ENCODE peak calls at places on chromosome 18, in six cellular contexts. I is H9, X is H1, R is IMR-90, A is neuronal stem cell, Z is trophoblast cell. N is an unnamed sample.

GRCh38 chr18:50038448-50038847 is 156.5 kb downstream of the MYO5B start:
- DNase-seq in Z (no peak), A (no peak), R (no peak), X (no peak), I (no peak), N (peak)

GRCh38 chr18:5975111-5975622 is 79.8 kb upstream of the TMEM200C start:
- DNase-seq in X (no peak), Z (no peak), A (no peak), I (no peak), R (peak), N (peak)

GRCh38 chr18:46787674-46788073 is 30.8 kb upstream of the ST8SIA5 start:
- DNase-seq in X (no peak), A (no peak), I (no peak), R (no peak), Z (no peak), N (no peak)

GRCh38 chr18:49041677-49042570 is 91.2 kb upstream of the SMAD7 start:
- DNase-seq in Z (no peak), A (no peak), X (no peak), I (peak), R (peak), N (peak)

GRCh38 chr18:55863876-55864275 is 275.9 kb upstream of the TCF4 start:
- DNase-seq in I (no peak), R (peak), A (no peak), Z (no peak), X (no peak), N (peak)

GRCh38 chr18:60017371-60017770 is 117.6 kb downstream of the PMAIP1 start:
- DNase-seq in I (no peak), R (no peak), Z (no peak), A (no peak), X (no peak), N (no peak)

GRCh38 chr18:37270046-37270665 is 295.4 kb downstream of the CELF4 start:
- DNase-seq in R (peak), X (no peak), I (no peak), A (peak), Z (peak), N (peak)

GRCh38 chr18:48076461-48076860 is 146.0 kb upstream of the SMAD2 start:
- DNase-seq in Z (no peak), R (no peak), I (no peak), A (no peak), X (no peak), N (no peak)

GRCh38 chr18:54742654-54743053 is 85.6 kb upstream of the RAB27B start:
- DNase-seq in A (no peak), R (peak), Z (no peak), I (no peak), X (no peak), N (peak)

GRCh38 chr18:159037-159652 is 788 bp downstream of the USP14 start:
- DNase-seq in I (no peak), A (no peak), X (no peak), Z (no peak), R (peak), N (peak)

GRCh38 chr18:36298113-36298701 is 694 bp downstream of the FHOD3 start:
- DNase-seq in I (peak), R (no peak), X (no peak), Z (no peak), A (peak), N (no peak)

GRCh38 chr18:8513249-8513648 is 96.0 kb upstream of the RAB12 start:
- DNase-seq in A (no peak), R (no peak), X (no peak), I (no peak), Z (no peak), N (no peak)

GRCh38 chr18:57951999-57952774 is 91.8 kb upstream of the NEDD4L start:
- DNase-seq in I (no peak), X (no peak), Z (no peak), A (no peak), R (no peak), N (no peak)
- H4K91ac ChIP-seq in I (no peak), X (no peak), Z (no peak), A (no peak), R (no peak), N (no peak)

GRCh38 chr18:40243592-40243991 is 1711.4 kb upstream of the PIK3C3 start:
- DNase-seq in R (no peak), Z (no peak), A (no peak), X (no peak), I (no peak), N (no peak)
- H4K91ac ChIP-seq in R (no peak), Z (no peak), A (no peak), X (no peak), I (no peak), N (no peak)

DNA sequence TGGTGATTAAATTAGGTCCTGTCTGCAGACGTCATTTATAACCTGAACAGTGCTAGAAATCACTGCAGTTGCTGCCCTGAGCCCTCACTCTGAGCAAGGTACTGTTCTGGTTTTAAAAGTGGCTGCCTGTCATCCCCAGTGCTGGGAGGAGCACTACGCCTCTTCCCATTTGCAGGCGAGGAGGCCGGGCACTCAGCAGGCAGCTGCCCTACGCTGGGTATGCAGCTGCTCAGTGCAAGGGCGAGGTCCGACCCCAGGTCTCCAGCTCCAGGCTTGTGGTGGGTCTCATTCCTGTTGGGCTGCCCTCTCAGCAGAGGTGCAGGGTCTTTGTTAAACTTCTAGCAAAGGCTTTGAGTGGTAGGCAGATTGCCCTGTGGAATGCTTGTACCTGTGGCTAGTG is 15.7 kb downstream of the CNDP2 start:
- DNase-seq in Z (no peak), X (no peak), I (peak), R (no peak), A (no peak), N (no peak)
- H4K91ac ChIP-seq in Z (no peak), X (no peak), I (no peak), R (no peak), A (no peak), N (no peak)

GRCh38 chr18:79851981-79852380 is 54.2 kb downstream of the KCNG2 start:
- DNase-seq in X (no peak), A (no peak), Z (no peak), I (no peak), R (no peak), N (no peak)
- H4K91ac ChIP-seq in X (no peak), A (no peak), Z (no peak), I (no peak), R (no peak), N (no peak)

GRCh38 chr18:57705861-57706590 is 84.4 kb upstream of the NARS1 start:
- DNase-seq in Z (peak), X (no peak), A (no peak), I (no peak), R (no peak), N (no peak)
- H4K91ac ChIP-seq in Z (no peak), X (no peak), A (no peak), I (no peak), R (no peak), N (no peak)

DNA sequence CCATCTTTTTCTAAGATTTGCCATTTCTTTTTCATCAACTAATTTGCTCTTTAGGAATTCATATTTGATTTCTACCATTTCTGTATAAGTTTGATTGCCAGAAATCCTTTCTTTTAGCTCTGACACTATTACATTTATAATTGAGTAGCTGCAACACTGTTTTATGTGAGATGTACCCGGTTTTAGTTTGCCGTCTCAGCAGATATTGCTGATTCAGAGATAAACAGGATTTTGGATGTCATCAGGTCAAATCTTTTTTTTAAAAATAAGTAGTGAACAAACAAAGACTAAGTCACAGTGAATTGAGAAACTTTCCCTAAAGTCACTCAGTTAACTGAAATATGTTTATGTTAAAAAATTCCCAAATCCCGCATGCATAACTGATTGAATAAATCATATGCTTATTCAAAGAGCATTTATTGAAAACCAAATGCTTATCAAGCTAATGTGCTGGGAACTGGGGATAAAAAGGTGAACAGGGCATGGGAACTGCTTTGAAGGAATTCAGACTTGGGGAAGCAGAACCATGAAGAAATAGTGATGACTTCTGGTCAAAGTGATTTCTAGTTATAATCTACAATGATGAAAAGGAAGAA is 19.5 kb upstream of the CCDC102B start:
- DNase-seq in Z (no peak), X (no peak), I (no peak), R (peak), A (no peak), N (peak)
- H4K91ac ChIP-seq in Z (no peak), X (no peak), I (no peak), R (no peak), A (no peak), N (no peak)

GRCh38 chr18:77073336-77074093 is 59.1 kb downstream of the MBP start:
- DNase-seq in A (no peak), R (no peak), I (no peak), Z (no peak), X (no peak), N (no peak)
- H4K91ac ChIP-seq in A (no peak), R (peak), I (no peak), Z (no peak), X (no peak), N (peak)

GRCh38 chr18:3180325-3180724 is 39.4 kb downstream of the MYOM1 start:
- DNase-seq in I (no peak), X (no peak), Z (no peak), A (peak), R (peak), N (peak)
- H4K91ac ChIP-seq in I (no peak), X (no peak), Z (no peak), A (no peak), R (no peak), N (no peak)

GRCh38 chr18:11246883-11247282 is 97.5 kb upstream of the PIEZO2 start:
- DNase-seq in A (no peak), Z (no peak), X (no peak), R (no peak), I (no peak), N (no peak)

GRCh38 chr18:11251229-11251890 is 102.0 kb upstream of the PIEZO2 start:
- DNase-seq in X (no peak), I (no peak), R (peak), A (no peak), Z (no peak), N (no peak)

GRCh38 chr18:11247381-11247970 is 98.1 kb upstream of the PIEZO2 start:
- DNase-seq in A (no peak), I (no peak), R (no peak), X (no peak), Z (no peak), N (no peak)

GRCh38 chr18:11245889-11246288 is 96.5 kb upstream of the PIEZO2 start:
- DNase-seq in I (no peak), R (no peak), Z (no peak), A (no peak), X (no peak), N (no peak)

GRCh38 chr18:11246466-11246865 is 97.1 kb upstream of the PIEZO2 start:
- DNase-seq in Z (no peak), A (no peak), R (peak), I (no peak), X (no peak), N (peak)
- H4K91ac ChIP-seq in Z (no peak), A (no peak), R (no peak), I (no peak), X (no peak), N (no peak)

DNA sequence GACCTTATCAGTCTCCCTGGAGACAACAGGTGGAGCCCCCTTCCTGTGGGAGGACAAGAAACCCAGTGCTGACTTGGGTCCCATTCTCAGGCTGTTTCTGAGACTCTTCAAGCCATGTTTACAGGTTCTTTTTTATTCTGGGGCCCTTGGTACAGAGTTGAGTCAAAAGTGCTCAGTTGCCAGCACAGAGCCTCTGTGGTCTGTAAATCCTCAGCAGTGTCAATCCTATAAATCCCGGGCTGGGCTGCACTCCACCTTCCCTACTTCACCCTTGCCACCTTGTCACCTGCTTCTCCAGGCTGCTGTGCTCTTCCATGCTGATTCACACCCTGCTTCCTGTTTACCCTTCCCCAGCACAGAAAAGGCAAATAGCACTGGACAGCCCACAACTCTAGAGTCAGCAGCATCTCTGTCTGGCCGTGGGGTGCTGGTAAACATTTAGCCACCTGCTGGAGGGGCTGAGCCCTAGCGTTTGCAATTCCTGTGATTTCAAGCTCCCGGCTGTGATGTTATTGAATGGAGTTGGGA is 74.7 kb downstream of the TNFRSF11A start:
- DNase-seq in A (no peak), Z (no peak), R (no peak), I (peak), X (no peak), N (peak)
- H4K91ac ChIP-seq in A (no peak), Z (no peak), R (no peak), I (no peak), X (peak), N (no peak)

N was measured in mesenchymal stem cell.